ENCODE peak calls at places on chromosomes 13 and 19, in ten cellular contexts. E, O, W, Z, T, Y, S, P, A and X are unnamed samples.

GRCh38 chr13:20487927-20488326 is 37.7 kb downstream of the CRYL1 start:
- DNase-seq in E (no peak), O (no peak), W (no peak), Z (no peak), T (no peak), Y (no peak), S (no peak), P (no peak), A (no peak), X (no peak)

GRCh38 chr19:2629491-2630351 is 72.8 kb downstream of the GNG7 start:
- DNase-seq in E (no peak), O (no peak), W (no peak), Z (no peak), T (no peak), Y (no peak), S (no peak), P (no peak), A (no peak), X (no peak)

GRCh38 chr19:50187937-50188336 is 15.5 kb upstream of the MYH14 start:
- DNase-seq in E (no peak), O (no peak), W (no peak), Z (no peak), T (no peak), Y (no peak), S (no peak), P (no peak), A (no peak), X (no peak)

GRCh38 chr13:82993417-82993816 is 888.9 kb downstream of the SLITRK1 start:
- DNase-seq in E (no peak), O (no peak), W (no peak), Z (no peak), T (no peak), Y (no peak), S (no peak), P (no peak), A (no peak), X (no peak)

GRCh38 chr13:20161275-20161950 is 561 bp upstream of the GJA3 start:
- DNase-seq in E (peak; percentile 82), O (no peak), W (no peak), Z (no peak), T (no peak), Y (no peak), S (peak; percentile 42), P (no peak), A (no peak), X (no peak)

GRCh38 chr13:113902536-113902935 is 38.7 kb upstream of the GAS6 start:
- DNase-seq in E (no peak), O (no peak), W (no peak), Z (peak; percentile 31), T (no peak), Y (no peak), S (no peak), P (no peak), A (peak; percentile 50), X (no peak)

GRCh38 chr13:69423844-69424243 is 683.8 kb upstream of the ATXN8OS start:
- DNase-seq in E (no peak), O (no peak), W (no peak), Z (no peak), T (no peak), Y (no peak), S (no peak), P (no peak), A (no peak), X (no peak)

GRCh38 chr19:38210458-38210987 is 13.5 kb downstream of the DPF1 start:
- DNase-seq in E (peak; percentile 67), O (peak; percentile 77), W (peak; percentile 22), Z (peak; percentile 28), T (no peak), Y (no peak), S (no peak), P (peak; percentile 92), A (peak; percentile 17), X (no peak)

GRCh38 chr19:39708594-39708993 is 4.3 kb downstream of the LGALS14 start:
- DNase-seq in E (no peak), O (no peak), W (no peak), Z (no peak), T (no peak), Y (no peak), S (no peak), P (no peak), A (no peak), X (no peak)

GRCh38 chr13:32195713-32196112 is 119.5 kb downstream of the ZAR1L start:
- DNase-seq in E (no peak), O (no peak), W (no peak), Z (no peak), T (no peak), Y (no peak), S (no peak), P (no peak), A (peak; percentile 13), X (no peak)

GRCh38 chr19:15640294-15640903 is at the start of gene CYP4F3:
- DNase-seq in E (no peak), O (peak; percentile 52), W (peak; percentile 41), Z (no peak), T (no peak), Y (no peak), S (no peak), P (no peak), A (no peak), X (no peak)
- H3K9me3 ChIP-seq in E (peaks cover 3% of the 10 kb centered on the region), O (no peaks in the 10 kb centered on the region), W (peaks cover 5% of the 10 kb centered on the region), Z (peaks cover 29% of the 10 kb centered on the region), T (peaks cover 4% of the 10 kb centered on the region), Y (peaks cover 15% of the 10 kb centered on the region), S (no peaks in the 10 kb centered on the region), P (peaks cover 92% of the 10 kb centered on the region), A (no peaks in the 10 kb centered on the region), X (no peaks in the 10 kb centered on the region)

GRCh38 chr19:58217607-58218391 is 10.9 kb upstream of the ZNF544 start:
- DNase-seq in E (no peak), O (no peak), W (no peak), Z (no peak), T (no peak), Y (no peak), S (no peak), P (no peak), A (no peak), X (no peak)
- H3K9me3 ChIP-seq in E (peaks cover 4% of the 10 kb centered on the region), O (no peaks in the 10 kb centered on the region), W (peaks cover 92% of the 10 kb centered on the region), Z (peaks cover 61% of the 10 kb centered on the region), T (peaks cover 23% of the 10 kb centered on the region), Y (no peaks in the 10 kb centered on the region), S (peaks cover 19% of the 10 kb centered on the region), P (peaks cover 5% of the 10 kb centered on the region), A (no peaks in the 10 kb centered on the region), X (peaks cover 68% of the 10 kb centered on the region)

GRCh38 chr19:52115526-52116053 is 20.0 kb upstream of the ZNF841 start:
- DNase-seq in E (no peak), O (no peak), W (no peak), Z (no peak), T (no peak), Y (no peak), S (no peak), P (no peak), A (no peak), X (no peak)
- H3K9me3 ChIP-seq in E (peaks cover 36% of the 10 kb centered on the region), O (peaks cover 17% of the 10 kb centered on the region), W (peaks cover 87% of the 10 kb centered on the region), Z (peaks cover 83% of the 10 kb centered on the region), T (peaks cover 39% of the 10 kb centered on the region), Y (peaks cover 32% of the 10 kb centered on the region), S (peaks cover 63% of the 10 kb centered on the region), P (peaks cover 100% of the 10 kb centered on the region), A (peaks cover 14% of the 10 kb centered on the region), X (peaks cover 92% of the 10 kb centered on the region)

DNA sequence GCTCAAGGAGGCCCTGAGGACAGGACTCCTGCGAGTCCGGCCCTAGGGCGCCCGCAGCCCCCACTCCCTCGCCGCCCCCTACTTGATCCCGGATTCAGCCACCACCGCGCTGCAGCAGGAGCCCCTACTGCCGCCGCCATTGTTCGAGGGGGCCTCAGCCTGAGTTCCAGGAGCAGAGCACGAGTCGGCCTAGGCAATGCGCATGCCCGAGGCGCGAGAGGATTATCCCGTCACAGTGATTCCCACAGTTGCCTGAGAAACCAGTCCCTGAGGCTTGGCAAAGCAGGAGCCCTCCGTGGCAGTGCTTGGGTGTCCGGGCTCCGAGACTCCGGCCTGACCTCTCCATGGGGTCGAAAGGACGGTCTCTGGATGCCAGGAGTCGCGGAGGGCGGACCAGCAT is 68.4 kb upstream of the ZNF420 start:
- DNase-seq in E (no peak), O (no peak), W (no peak), Z (no peak), T (no peak), Y (no peak), S (no peak), P (no peak), A (no peak), X (no peak)
- H3K9me3 ChIP-seq in E (no peaks in the 10 kb centered on the region), O (no peaks in the 10 kb centered on the region), W (peaks cover 82% of the 10 kb centered on the region), Z (peaks cover 66% of the 10 kb centered on the region), T (peaks cover 24% of the 10 kb centered on the region), Y (peaks cover 3% of the 10 kb centered on the region), S (no peaks in the 10 kb centered on the region), P (peaks cover 81% of the 10 kb centered on the region), A (no peaks in the 10 kb centered on the region), X (peaks cover 34% of the 10 kb centered on the region)

GRCh38 chr19:33550741-33551140 is 29.1 kb upstream of the PEPD start:
- DNase-seq in E (no peak), O (no peak), W (no peak), Z (no peak), T (peak; percentile 39), Y (no peak), S (no peak), P (no peak), A (no peak), X (no peak)
- H3K9me3 ChIP-seq in E (no peaks in the 10 kb centered on the region), O (no peaks in the 10 kb centered on the region), W (no peaks in the 10 kb centered on the region), Z (no peaks in the 10 kb centered on the region), T (no peaks in the 10 kb centered on the region), Y (no peaks in the 10 kb centered on the region), S (no peaks in the 10 kb centered on the region), P (no peaks in the 10 kb centered on the region), A (no peaks in the 10 kb centered on the region), X (no peaks in the 10 kb centered on the region)

GRCh38 chr13:24356270-24356669 is 46.9 kb downstream of the C1QTNF9 start:
- DNase-seq in E (no peak), O (no peak), W (no peak), Z (no peak), T (no peak), Y (no peak), S (no peak), P (no peak), A (no peak), X (no peak)

GRCh38 chr13:24355103-24355502 is 45.7 kb downstream of the C1QTNF9 start:
- DNase-seq in E (no peak), O (no peak), W (no peak), Z (no peak), T (no peak), Y (no peak), S (no peak), P (no peak), A (no peak), X (no peak)

GRCh38 chr13:24360106-24360505 is 50.7 kb downstream of the C1QTNF9 start:
- DNase-seq in E (no peak), O (no peak), W (no peak), Z (no peak), T (no peak), Y (no peak), S (no peak), P (no peak), A (no peak), X (no peak)

GRCh38 chr13:24356837-24357236 is 47.5 kb downstream of the C1QTNF9 start:
- DNase-seq in E (no peak), O (no peak), W (no peak), Z (no peak), T (no peak), Y (no peak), S (no peak), P (no peak), A (no peak), X (no peak)

GRCh38 chr13:24357756-24358155 is 48.4 kb downstream of the C1QTNF9 start:
- DNase-seq in E (no peak), O (no peak), W (no peak), Z (no peak), T (no peak), Y (no peak), S (no peak), P (no peak), A (no peak), X (no peak)
- H3K9me3 ChIP-seq in E (no peaks in the 10 kb centered on the region), O (no peaks in the 10 kb centered on the region), W (no peaks in the 10 kb centered on the region), Z (peaks cover 4% of the 10 kb centered on the region), T (no peaks in the 10 kb centered on the region), Y (no peaks in the 10 kb centered on the region), S (no peaks in the 10 kb centered on the region), P (no peaks in the 10 kb centered on the region), A (peaks cover 4% of the 10 kb centered on the region), X (no peaks in the 10 kb centered on the region)

GRCh38 chr19:58046856-58047255 is 12.2 kb upstream of the ZNF135 start:
- DNase-seq in E (no peak), O (no peak), W (no peak), Z (no peak), T (no peak), Y (no peak), S (no peak), P (no peak), A (no peak), X (no peak)
- H3K9me3 ChIP-seq in E (no peaks in the 10 kb centered on the region), O (no peaks in the 10 kb centered on the region), W (peaks cover 85% of the 10 kb centered on the region), Z (peaks cover 73% of the 10 kb centered on the region), T (peaks cover 28% of the 10 kb centered on the region), Y (peaks cover 5% of the 10 kb centered on the region), S (no peaks in the 10 kb centered on the region), P (peaks cover 41% of the 10 kb centered on the region), A (no peaks in the 10 kb centered on the region), X (peaks cover 24% of the 10 kb centered on the region)